ENCODE peak calls at places on chromosome 5, in ten cellular contexts. V is mammary epithelial cell; O is ovary; Y is effector memory CD4-positive, alpha-beta T cell; A is CD8-positive, alpha-beta memory T cell; B is iPS DF 6.9; T is lung; M is HepG2; F is psoas muscle; C is Caco-2. P is an unnamed sample. For H3K36me3 and H3K4me1, the result is how much of the 10 kb centered on the place peaks cover.

GRCh38 chr5:179166886-179167841 is 107.0 kb downstream of the ZNF354C start:
- DNase-seq in C (peak), M (no peak), O (peak), T (no peak), B (peak), V (no peak), F (peak), A (peak), Y (no peak), P (peak)

GRCh38 chr5:137101544-137101943 is 397.6 kb downstream of the SPOCK1 start:
- DNase-seq in M (no peak), F (no peak), A (no peak), T (no peak), V (no peak), Y (no peak), C (no peak), O (no peak), B (no peak), P (no peak)

GRCh38 chr5:158560170-158560569 is 539.5 kb downstream of the EBF1 start:
- DNase-seq in C (no peak), A (no peak), V (peak), T (no peak), F (peak), M (peak), O (no peak), Y (no peak), B (no peak), P (no peak)

GRCh38 chr5:151630088-151630487 is 39.0 kb upstream of the FAT2 start:
- DNase-seq in T (no peak), B (no peak), Y (no peak), V (no peak), F (no peak), M (no peak), O (no peak), C (no peak), A (no peak), P (no peak)

GRCh38 chr5:137201876-137202275 is 297.2 kb downstream of the SPOCK1 start:
- DNase-seq in A (no peak), T (no peak), F (no peak), Y (no peak), M (no peak), B (no peak), V (peak), O (no peak), C (no peak), P (no peak)

GRCh38 chr5:168401226-168401625 is 85.0 kb upstream of the RARS1 start:
- DNase-seq in V (no peak), F (no peak), O (no peak), M (no peak), C (no peak), B (no peak), A (no peak), Y (no peak), T (no peak), P (no peak)

GRCh38 chr5:132458651-132459030 is 31.9 kb downstream of the IRF1 start:
- DNase-seq in C (no peak), T (no peak), V (peak), M (no peak), A (peak), B (no peak), Y (no peak), O (no peak), F (no peak), P (no peak)

GRCh38 chr5:153938131-153938842 is 100.4 kb downstream of the FAM114A2 start:
- DNase-seq in A (no peak), O (no peak), F (no peak), M (no peak), T (no peak), C (no peak), Y (no peak), V (no peak), B (no peak), P (no peak)

GRCh38 chr5:79561525-79561893 is 47.6 kb upstream of the HOMER1 start:
- DNase-seq in V (no peak), M (no peak), T (no peak), C (no peak), B (no peak), O (no peak), A (no peak), F (no peak), Y (no peak), P (no peak)

GRCh38 chr5:136128416-136128935 is 4.2 kb upstream of the SMAD5 start:
- DNase-seq in V (no peak), Y (no peak), A (no peak), C (no peak), T (no peak), B (no peak), F (no peak), O (no peak), M (no peak), P (no peak)

GRCh38 chr5:123543438-123543837 is 31.5 kb downstream of the CSNK1G3 start:
- DNase-seq in M (no peak), B (no peak), V (peak), T (no peak), Y (no peak), C (no peak), O (no peak), F (no peak), A (no peak), P (no peak)

GRCh38 chr5:68215208-68215887 is at the start of gene PIK3R1:
- DNase-seq in F (peak), M (peak), O (peak), T (peak), A (peak), B (peak), Y (peak), C (peak), V (peak), P (peak)

GRCh38 chr5:176361437-176362097 is at the start of gene KIAA1191:
- DNase-seq in F (peak), C (peak), O (peak), Y (peak), V (peak), M (peak), A (peak), T (peak), B (no peak), P (peak)

GRCh38 chr5:37120270-37120669 is 128.9 kb downstream of the CPLANE1 start:
- DNase-seq in B (no peak), F (no peak), T (no peak), A (no peak), C (no peak), O (no peak), Y (no peak), M (no peak), V (no peak), P (no peak)

GRCh38 chr5:77718934-77719610 is 57.1 kb downstream of the TBCA start:
- DNase-seq in M (no peak), V (no peak), F (no peak), C (no peak), A (no peak), T (no peak), B (no peak), O (no peak), Y (no peak), P (no peak)

GRCh38 chr5:82859439-82860140 is 217.6 kb downstream of the TMEM167A start:
- DNase-seq in V (no peak), B (no peak), F (no peak), T (no peak), O (no peak), M (no peak), A (no peak), Y (no peak), C (no peak), P (no peak)
- H3K4me3 ChIP-seq in V (no peak), B (no peak), F (no peak), T (no peak), O (no peak), M (no peak), A (no peak), Y (no peak), C (no peak), P (no peak)

DNA sequence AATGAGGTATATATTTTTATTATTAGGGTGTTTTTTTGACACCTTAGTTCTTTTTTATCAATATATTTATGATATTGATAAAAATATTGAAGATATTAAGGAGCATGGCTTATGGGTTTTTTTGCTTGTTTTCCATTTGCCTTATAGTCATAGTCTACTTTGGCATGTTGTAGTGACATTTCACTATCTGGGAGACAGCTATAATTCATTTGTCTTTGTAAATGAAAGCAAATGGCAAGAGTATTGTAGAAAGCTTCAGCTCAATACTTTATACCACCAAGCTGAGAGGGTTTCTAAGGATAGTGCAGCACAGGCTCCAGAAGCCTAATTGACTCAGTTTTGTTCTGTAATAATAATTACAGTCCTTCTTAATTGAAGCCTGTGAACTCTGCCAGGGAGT is 1182.3 kb downstream of the EFNA5 start:
- DNase-seq in T (no peak), F (no peak), Y (no peak), V (no peak), B (no peak), C (no peak), M (no peak), O (no peak), A (no peak), P (no peak)
- H3K36me3 ChIP-seq in T (under half), F (under half), Y (under half), V (under half), B (under half), C (under half), M (under half), O (under half), A (under half), P (under half)

DNA sequence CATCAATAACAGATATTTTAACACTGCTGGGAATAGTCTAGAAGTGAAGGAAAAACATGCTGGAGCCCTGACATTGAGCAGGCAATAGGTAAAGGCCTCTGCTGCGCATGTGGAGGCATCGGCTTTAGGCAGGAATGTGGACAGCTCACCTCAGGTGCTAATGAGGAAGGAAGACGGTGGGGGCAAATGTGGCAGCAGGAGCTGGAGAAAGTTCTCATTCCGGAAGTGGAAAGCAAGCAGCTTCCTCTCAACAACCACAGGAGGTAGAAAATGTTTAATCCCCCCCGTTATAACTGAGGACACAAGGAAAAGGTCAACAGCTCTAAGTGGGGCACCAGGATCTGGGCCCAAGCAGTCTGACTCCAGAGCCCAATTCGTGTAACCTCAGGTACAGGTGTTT is 7.6 kb upstream of the RPS14 start:
- DNase-seq in B (no peak), V (no peak), Y (no peak), A (no peak), T (no peak), O (no peak), F (no peak), C (no peak), M (no peak), P (no peak)
- H3K4me1 ChIP-seq in B (under half), V (under half), Y (under half), A (under half), T (under half), O (under half), F (under half), C (under half), M (under half), P (under half)

GRCh38 chr5:173689171-173689676 is 72.8 kb upstream of the BOD1 start:
- DNase-seq in M (peak), A (no peak), T (peak), F (no peak), O (no peak), C (peak), B (no peak), Y (no peak), V (no peak), P (no peak)
- H3K4me3 ChIP-seq in M (peak), A (no peak), T (no peak), F (peak), O (no peak), C (no peak), B (no peak), Y (no peak), V (no peak), P (no peak)

GRCh38 chr5:135028791-135029467 is 5.1 kb downstream of the PITX1 start:
- DNase-seq in C (no peak), O (no peak), T (no peak), Y (no peak), V (no peak), F (peak), B (no peak), A (no peak), M (no peak), P (no peak)

GRCh38 chr5:135026645-135027317 is 7.2 kb downstream of the PITX1 start:
- DNase-seq in O (no peak), Y (no peak), B (no peak), V (no peak), T (no peak), A (no peak), C (no peak), F (peak), M (no peak), P (no peak)

GRCh38 chr5:135025730-135026644 is 8.0 kb downstream of the PITX1 start:
- DNase-seq in A (no peak), C (peak), F (peak), M (no peak), Y (no peak), V (no peak), O (no peak), B (no peak), T (no peak), P (no peak)

GRCh38 chr5:135027699-135028615 is 6.1 kb downstream of the PITX1 start:
- DNase-seq in Y (no peak), M (no peak), O (no peak), A (no peak), T (no peak), V (no peak), C (no peak), B (no peak), F (peak), P (no peak)

DNA sequence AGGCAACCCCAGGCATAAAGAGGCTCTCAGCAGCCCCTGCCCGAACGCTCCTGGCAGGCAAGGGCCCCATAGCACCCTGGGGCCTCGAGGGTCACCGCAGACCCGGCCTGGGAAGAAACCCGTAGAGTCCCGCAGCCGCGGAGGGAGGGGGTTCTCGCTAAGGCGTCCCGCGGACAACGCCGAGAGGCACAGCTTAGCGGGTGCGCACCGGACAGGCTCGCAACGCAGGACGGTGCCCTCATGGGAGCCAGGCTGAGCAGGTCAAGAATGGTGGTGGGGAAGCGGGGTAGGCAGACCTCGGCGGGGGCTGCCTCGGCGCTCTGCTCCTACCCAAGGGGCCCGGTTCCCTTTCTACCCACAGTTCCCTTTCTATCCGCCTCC is 6.7 kb downstream of the PITX1 start:
- DNase-seq in M (no peak), C (no peak), A (no peak), V (no peak), O (no peak), Y (no peak), T (no peak), B (no peak), F (peak), P (no peak)
- H3K36me3 ChIP-seq in M (under half), C (under half), A (under half), V (under half), O (under half), Y (under half), T (under half), B (under half), F (under half), P (under half)

DNA sequence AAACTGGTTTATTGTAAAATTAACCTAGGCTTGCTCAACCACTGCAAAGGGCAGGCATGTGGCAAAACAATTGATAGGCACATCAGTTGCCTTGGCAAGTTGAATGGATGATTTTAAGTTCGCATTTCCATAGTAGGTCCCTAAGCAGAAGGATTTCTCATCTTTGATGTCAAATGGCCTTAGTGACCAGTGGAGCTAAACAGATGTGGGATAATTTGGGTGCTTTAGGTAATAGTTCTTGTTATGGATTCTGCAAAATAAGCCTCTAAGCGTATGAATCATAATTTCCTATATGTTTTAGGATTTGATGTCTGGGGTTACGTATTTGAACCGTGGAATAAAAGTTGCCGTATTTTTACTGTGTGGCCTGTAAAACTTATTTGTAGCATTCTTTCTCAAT is 182.4 kb downstream of the CD180 start:
- DNase-seq in F (no peak), T (no peak), A (no peak), V (no peak), O (no peak), Y (no peak), B (no peak), C (no peak), M (no peak), P (no peak)
- H3K4me1 ChIP-seq in F (under half), T (under half), A (under half), V (half or more), O (under half), Y (under half), B (under half), C (half or more), M (under half), P (under half)

GRCh38 chr5:14189680-14190079 is 46.5 kb downstream of the TRIO start:
- DNase-seq in V (no peak), O (no peak), M (no peak), F (no peak), B (no peak), C (no peak), A (no peak), T (no peak), Y (no peak), P (no peak)
- H3K4me3 ChIP-seq in V (peak), O (no peak), M (no peak), F (peak), B (no peak), C (no peak), A (no peak), T (no peak), Y (no peak), P (no peak)

GRCh38 chr5:43620944-43621505 is 18.0 kb downstream of the NNT start:
- DNase-seq in Y (no peak), F (no peak), A (no peak), C (no peak), O (no peak), M (no peak), B (no peak), T (no peak), V (peak), P (no peak)
- H3K36me3 ChIP-seq in Y (under half), F (under half), A (under half), C (under half), O (under half), M (under half), B (under half), T (under half), V (under half), P (under half)

GRCh38 chr5:170301901-170302728 is 4.5 kb upstream of the LCP2 start:
- DNase-seq in C (no peak), B (no peak), F (no peak), Y (no peak), A (no peak), T (no peak), V (no peak), O (no peak), M (no peak), P (no peak)

GRCh38 chr5:170301149-170301548 is 3.6 kb upstream of the LCP2 start:
- DNase-seq in A (no peak), F (no peak), M (no peak), C (no peak), O (no peak), V (no peak), T (no peak), Y (no peak), B (no peak), P (no peak)

GRCh38 chr5:170297589-170298462 is at the start of gene LCP2:
- DNase-seq in C (no peak), T (no peak), A (peak), V (peak), O (no peak), B (no peak), M (no peak), F (no peak), Y (peak), P (no peak)

GRCh38 chr5:170302729-170303501 is 5.3 kb upstream of the LCP2 start:
- DNase-seq in C (no peak), O (peak), F (peak), T (no peak), B (no peak), A (peak), M (no peak), Y (peak), V (no peak), P (peak)

GRCh38 chr5:170300361-170301013 is 2.9 kb upstream of the LCP2 start:
- DNase-seq in V (no peak), M (no peak), B (no peak), C (no peak), F (no peak), A (no peak), T (no peak), Y (no peak), O (no peak), P (no peak)
- H3K4me1 ChIP-seq in V (under half), M (under half), B (under half), C (under half), F (under half), A (half or more), T (under half), Y (under half), O (under half), P (under half)